ENCODE peak calls at places on chromosome 6, in five cellular contexts. One of them, this sample, is unnamed.

GRCh38 chr6:6912841-6913240 is 194.9 kb upstream of the RREB1 start:
- DNase-seq in A549: no peak
- DNase-seq in right lobe of liver: no peak
- DNase-seq in thyroid gland: no peak
- DNase-seq in upper lobe of left lung: no peak
- DNase-seq in this sample: no peak

GRCh38 chr6:53492860-53493634 is 51.9 kb downstream of the GCLC start:
- DNase-seq in A549: peak; percentile 40
- DNase-seq in right lobe of liver: no peak
- DNase-seq in thyroid gland: peak; percentile 10
- DNase-seq in upper lobe of left lung: no peak
- DNase-seq in this sample: no peak

GRCh38 chr6:12007915-12008286 is 4.2 kb upstream of the HIVEP1 start:
- DNase-seq in A549: no peak
- DNase-seq in right lobe of liver: no peak
- DNase-seq in thyroid gland: no peak
- DNase-seq in upper lobe of left lung: no peak
- DNase-seq in this sample: no peak

GRCh38 chr6:5566718-5567117 is 305.4 kb downstream of the FARS2 start:
- DNase-seq in A549: no peak
- DNase-seq in right lobe of liver: no peak
- DNase-seq in thyroid gland: no peak
- DNase-seq in upper lobe of left lung: no peak
- DNase-seq in this sample: no peak

GRCh38 chr6:37239950-37240713 is 17.4 kb upstream of the TBC1D22B start:
- DNase-seq in A549: no peak
- DNase-seq in right lobe of liver: peak; percentile 79
- DNase-seq in thyroid gland: peak; percentile 96
- DNase-seq in upper lobe of left lung: no peak
- DNase-seq in this sample: peak; percentile 83

GRCh38 chr6:7240351-7240750 is 72.6 kb downstream of the SSR1 start:
- DNase-seq in A549: no peak
- DNase-seq in right lobe of liver: peak; percentile 20
- DNase-seq in thyroid gland: no peak
- DNase-seq in upper lobe of left lung: no peak
- DNase-seq in this sample: no peak

GRCh38 chr6:97639702-97640101 is 356.7 kb upstream of the MMS22L start:
- DNase-seq in A549: no peak
- DNase-seq in right lobe of liver: no peak
- DNase-seq in thyroid gland: no peak
- DNase-seq in upper lobe of left lung: no peak
- DNase-seq in this sample: no peak

GRCh38 chr6:155595264-155595663 is 139.6 kb upstream of the NOX3 start:
- DNase-seq in A549: no peak
- DNase-seq in right lobe of liver: no peak
- DNase-seq in thyroid gland: no peak
- DNase-seq in upper lobe of left lung: no peak
- DNase-seq in this sample: no peak

GRCh38 chr6:15274696-15275387 is 29.0 kb downstream of the JARID2 start:
- DNase-seq in A549: no peak
- DNase-seq in right lobe of liver: no peak
- DNase-seq in thyroid gland: peak; percentile 29
- DNase-seq in upper lobe of left lung: no peak
- DNase-seq in this sample: no peak

GRCh38 chr6:68343901-68344300 is 291.2 kb upstream of the ADGRB3 start:
- DNase-seq in A549: peak; percentile 1
- DNase-seq in right lobe of liver: no peak
- DNase-seq in thyroid gland: no peak
- DNase-seq in upper lobe of left lung: no peak
- DNase-seq in this sample: no peak

GRCh38 chr6:83258517-83258916 is 65.4 kb downstream of the RWDD2A start:
- DNase-seq in A549: no peak
- DNase-seq in right lobe of liver: no peak
- DNase-seq in thyroid gland: no peak
- DNase-seq in upper lobe of left lung: no peak
- DNase-seq in this sample: no peak

GRCh38 chr6:88490865-88491264 is 324.7 kb upstream of the CNR1 start:
- DNase-seq in A549: no peak
- DNase-seq in right lobe of liver: no peak
- DNase-seq in thyroid gland: no peak
- DNase-seq in upper lobe of left lung: no peak
- DNase-seq in this sample: no peak

GRCh38 chr6:10655508-10656055 is 38.8 kb downstream of the C6orf52 start:
- DNase-seq in A549: no peak
- DNase-seq in right lobe of liver: no peak
- DNase-seq in thyroid gland: no peak
- DNase-seq in upper lobe of left lung: no peak
- DNase-seq in this sample: no peak

GRCh38 chr6:23228439-23229024 is 659.2 kb downstream of the HDGFL1 start:
- DNase-seq in A549: no peak
- DNase-seq in right lobe of liver: no peak
- DNase-seq in thyroid gland: no peak
- DNase-seq in upper lobe of left lung: no peak
- DNase-seq in this sample: no peak

GRCh38 chr6:112372213-112372806 is 25.2 kb downstream of the RFPL4B start:
- DNase-seq in A549: peak; percentile 3
- DNase-seq in right lobe of liver: no peak
- DNase-seq in thyroid gland: no peak
- DNase-seq in upper lobe of left lung: no peak
- DNase-seq in this sample: no peak

GRCh38 chr6:127518212-127518709 is 874 bp downstream of the MTCL3 start:
- DNase-seq in A549: peak; percentile 22
- DNase-seq in right lobe of liver: no peak
- DNase-seq in thyroid gland: no peak
- DNase-seq in upper lobe of left lung: no peak
- DNase-seq in this sample: no peak

GRCh38 chr6:168851460-168852103 is 402.1 kb downstream of the THBS2 start:
- DNase-seq in A549: no peak
- DNase-seq in right lobe of liver: no peak
- DNase-seq in thyroid gland: no peak
- DNase-seq in upper lobe of left lung: no peak
- DNase-seq in this sample: no peak

GRCh38 chr6:34554593-34555322 is 1.4 kb downstream of the SPDEF start:
- DNase-seq in A549: no peak
- DNase-seq in right lobe of liver: no peak
- DNase-seq in thyroid gland: no peak
- DNase-seq in upper lobe of left lung: peak; percentile 65
- DNase-seq in this sample: no peak
- H3K27ac ChIP-seq in A549: peak overlapping the region; percentile 76
- H3K27ac ChIP-seq in right lobe of liver: no peak overlapping the region
- H3K27ac ChIP-seq in thyroid gland: no peak overlapping the region
- H3K27ac ChIP-seq in upper lobe of left lung: no peak overlapping the region
- H3K27ac ChIP-seq in this sample: no peak overlapping the region

GRCh38 chr6:30722280-30723112 is 2.3 kb downstream of the TUBB start:
- DNase-seq in A549: peak; percentile 56
- DNase-seq in right lobe of liver: peak; percentile 82
- DNase-seq in thyroid gland: peak; percentile 76
- DNase-seq in upper lobe of left lung: no peak
- DNase-seq in this sample: peak; percentile 95

GRCh38 chr6:30719791-30720737 is at the start of gene TUBB:
- DNase-seq in A549: peak; percentile 78
- DNase-seq in right lobe of liver: peak; percentile 98
- DNase-seq in thyroid gland: peak; percentile 98
- DNase-seq in upper lobe of left lung: peak; percentile 99
- DNase-seq in this sample: peak; percentile 99

GRCh38 chr6:30720738-30721197 is 616 bp downstream of the TUBB start:
- DNase-seq in A549: no peak
- DNase-seq in right lobe of liver: peak; percentile 85
- DNase-seq in thyroid gland: peak; percentile 83
- DNase-seq in upper lobe of left lung: peak; percentile 91
- DNase-seq in this sample: peak; percentile 94

GRCh38 chr6:30719356-30719755 is 796 bp upstream of the TUBB start:
- DNase-seq in A549: no peak
- DNase-seq in right lobe of liver: peak; percentile 24
- DNase-seq in thyroid gland: no peak
- DNase-seq in upper lobe of left lung: no peak
- DNase-seq in this sample: peak; percentile 37

GRCh38 chr6:30721198-30722024 is 1.3 kb downstream of the TUBB start:
- DNase-seq in A549: no peak
- DNase-seq in right lobe of liver: peak; percentile 93
- DNase-seq in thyroid gland: peak; percentile 92
- DNase-seq in upper lobe of left lung: peak; percentile 99
- DNase-seq in this sample: peak; percentile 98
- TF ChIP-seq POLR2A in A549: no peak
- TF ChIP-seq POLR2A in right lobe of liver: no peak
- TF ChIP-seq POLR2A in thyroid gland: no peak
- TF ChIP-seq POLR2A in upper lobe of left lung: no peak
- TF ChIP-seq POLR2A in this sample: no peak

DNA sequence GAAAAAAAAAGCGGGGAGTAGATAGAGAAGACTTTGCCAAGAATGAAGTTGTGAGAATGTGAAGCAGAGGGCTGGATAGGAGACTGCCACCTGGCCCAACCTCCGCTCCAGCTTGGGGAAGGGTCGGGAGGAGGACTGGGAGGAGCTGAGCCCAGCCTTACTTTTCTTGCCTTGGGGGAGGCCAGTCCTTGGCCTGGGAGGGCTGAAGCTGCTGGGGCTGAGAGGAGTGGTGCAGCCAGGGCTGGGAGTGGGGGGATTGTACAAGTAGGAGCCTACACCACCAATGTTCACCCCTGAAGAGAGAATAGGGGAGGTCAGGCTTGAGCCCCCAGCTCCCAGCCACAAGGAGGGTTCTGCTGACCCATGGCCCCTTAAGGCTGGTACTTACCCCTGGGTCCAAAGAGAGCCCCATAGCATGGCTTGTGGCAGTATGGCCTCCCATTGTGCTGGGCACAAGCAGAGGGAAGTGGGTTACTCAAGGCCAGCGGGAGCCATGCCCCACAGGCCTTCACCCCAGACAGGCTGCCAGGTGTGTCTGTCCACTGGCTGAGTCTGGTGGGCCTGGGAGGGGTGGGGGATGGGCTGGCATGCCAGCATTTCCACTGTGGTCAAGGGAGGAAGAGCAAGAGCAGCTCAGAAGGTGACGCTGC is 1.1 kb downstream of the CRIP3 start:
- DNase-seq in A549: no peak
- DNase-seq in right lobe of liver: peak; percentile 74
- DNase-seq in thyroid gland: no peak
- DNase-seq in upper lobe of left lung: no peak
- DNase-seq in this sample: peak; percentile 79
- H3K27ac ChIP-seq in A549: no peak overlapping the region
- H3K27ac ChIP-seq in right lobe of liver: peak overlapping the region; percentile 43
- H3K27ac ChIP-seq in thyroid gland: no peak overlapping the region
- H3K27ac ChIP-seq in upper lobe of left lung: no peak overlapping the region
- H3K27ac ChIP-seq in this sample: no peak overlapping the region

GRCh38 chr6:70396163-70396562 is 17.1 kb upstream of the FAM135A start:
- DNase-seq in A549: no peak
- DNase-seq in right lobe of liver: no peak
- DNase-seq in thyroid gland: no peak
- DNase-seq in upper lobe of left lung: no peak
- DNase-seq in this sample: no peak
- TF ChIP-seq POLR2A in A549: no peak
- TF ChIP-seq POLR2A in right lobe of liver: no peak
- TF ChIP-seq POLR2A in thyroid gland: no peak
- TF ChIP-seq POLR2A in upper lobe of left lung: no peak
- TF ChIP-seq POLR2A in this sample: no peak

GRCh38 chr6:157273756-157274088 is 49.6 kb downstream of the TMEM242 start:
- DNase-seq in A549: peak; percentile 70
- DNase-seq in right lobe of liver: no peak
- DNase-seq in thyroid gland: no peak
- DNase-seq in upper lobe of left lung: peak; percentile 88
- DNase-seq in this sample: peak; percentile 91

GRCh38 chr6:157274471-157275226 is 48.7 kb downstream of the TMEM242 start:
- DNase-seq in A549: peak; percentile 67
- DNase-seq in right lobe of liver: peak; percentile 79
- DNase-seq in thyroid gland: peak; percentile 73
- DNase-seq in upper lobe of left lung: peak; percentile 97
- DNase-seq in this sample: peak; percentile 97

GRCh38 chr6:157272372-157272771 is 50.9 kb downstream of the TMEM242 start:
- DNase-seq in A549: no peak
- DNase-seq in right lobe of liver: no peak
- DNase-seq in thyroid gland: no peak
- DNase-seq in upper lobe of left lung: no peak
- DNase-seq in this sample: peak; percentile 67

GRCh38 chr6:157272866-157273755 is 50.2 kb downstream of the TMEM242 start:
- DNase-seq in A549: peak; percentile 28
- DNase-seq in right lobe of liver: no peak
- DNase-seq in thyroid gland: no peak
- DNase-seq in upper lobe of left lung: no peak
- DNase-seq in this sample: peak; percentile 75

DNA sequence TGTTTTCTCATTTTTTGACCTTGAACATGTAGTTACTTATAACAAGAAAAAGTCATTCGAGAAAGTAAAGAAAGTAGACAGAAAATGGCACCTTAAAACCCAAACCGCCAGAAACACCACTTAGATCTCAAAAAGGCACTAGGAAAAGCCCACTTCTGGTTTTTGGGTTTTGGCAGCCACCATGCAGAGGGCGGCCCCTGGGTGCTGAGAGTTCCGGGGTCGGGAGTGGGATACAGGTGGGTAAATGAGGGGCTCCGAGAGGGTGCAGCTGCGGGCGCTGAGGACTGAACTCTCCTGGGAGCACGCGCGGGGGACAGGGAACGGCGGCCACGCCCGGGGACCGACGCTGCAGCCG is 49.2 kb downstream of the TMEM242 start:
- DNase-seq in A549: no peak
- DNase-seq in right lobe of liver: no peak
- DNase-seq in thyroid gland: no peak
- DNase-seq in upper lobe of left lung: no peak
- DNase-seq in this sample: no peak
- H3K27ac ChIP-seq in A549: peak overlapping the region; percentile 65
- H3K27ac ChIP-seq in right lobe of liver: peak overlapping the region; percentile 83
- H3K27ac ChIP-seq in thyroid gland: peak overlapping the region; percentile 77
- H3K27ac ChIP-seq in upper lobe of left lung: peak overlapping the region; percentile 90
- H3K27ac ChIP-seq in this sample: peak overlapping the region; percentile 93

GRCh38 chr6:13140972-13141371 is 187.4 kb downstream of the TBC1D7 start:
- DNase-seq in A549: no peak
- DNase-seq in right lobe of liver: no peak
- DNase-seq in thyroid gland: no peak
- DNase-seq in upper lobe of left lung: no peak
- DNase-seq in this sample: no peak

GRCh38 chr6:13142611-13143010 is 185.7 kb downstream of the TBC1D7 start:
- DNase-seq in A549: no peak
- DNase-seq in right lobe of liver: no peak
- DNase-seq in thyroid gland: no peak
- DNase-seq in upper lobe of left lung: no peak
- DNase-seq in this sample: no peak

GRCh38 chr6:13141392-13141791 is 186.9 kb downstream of the TBC1D7 start:
- DNase-seq in A549: no peak
- DNase-seq in right lobe of liver: no peak
- DNase-seq in thyroid gland: no peak
- DNase-seq in upper lobe of left lung: no peak
- DNase-seq in this sample: no peak

GRCh38 chr6:13147396-13148181 is 180.7 kb downstream of the TBC1D7 start:
- DNase-seq in A549: no peak
- DNase-seq in right lobe of liver: no peak
- DNase-seq in thyroid gland: no peak
- DNase-seq in upper lobe of left lung: no peak
- DNase-seq in this sample: no peak

DNA sequence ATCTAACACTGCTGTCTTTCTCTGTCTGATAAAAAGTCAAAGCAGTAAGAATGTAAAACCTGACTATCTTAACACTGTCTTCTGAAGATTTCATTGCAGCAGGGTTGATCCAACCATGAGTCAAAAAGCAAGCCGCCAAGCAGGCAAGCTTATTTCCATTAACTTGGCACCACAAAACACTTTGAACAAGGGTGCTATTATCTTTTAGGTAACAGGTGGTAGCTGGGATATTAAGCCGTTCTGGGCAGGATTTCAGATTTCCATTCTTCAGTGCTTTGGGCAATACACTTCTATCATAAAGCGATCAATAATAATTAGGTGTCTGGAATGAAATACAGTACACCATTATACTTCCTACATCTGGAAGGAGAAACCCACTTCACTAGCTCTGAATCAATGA is 181.9 kb downstream of the TBC1D7 start:
- DNase-seq in A549: no peak
- DNase-seq in right lobe of liver: no peak
- DNase-seq in thyroid gland: no peak
- DNase-seq in upper lobe of left lung: no peak
- DNase-seq in this sample: no peak
- TF ChIP-seq POLR2A in A549: no peak
- TF ChIP-seq POLR2A in right lobe of liver: no peak
- TF ChIP-seq POLR2A in thyroid gland: no peak
- TF ChIP-seq POLR2A in upper lobe of left lung: no peak
- TF ChIP-seq POLR2A in this sample: no peak